ENCODE peak calls at places on chromosomes 4 and X, in eight cellular contexts. T is type B pancreatic cell, J is choroid plexus epithelial cell, H is left ventricle myocardium inferior, L is hepatocyte, X is kidney epithelial cell, W is H9, R is suprapubic skin. F is an unnamed sample.

GRCh38 chr4:78661923-78662521 is 110.5 kb downstream of the ANXA3 start:
- DNase-seq in H (no peak), X (no peak), R (no peak), J (peak; percentile 91), T (no peak), L (peak; percentile 45), W (no peak), F (peak; percentile 26)

GRCh38 chr4:38948551-38948950 is 80.9 kb downstream of the FAM114A1 start:
- DNase-seq in H (no peak), L (peak; percentile 35), W (no peak), R (no peak), J (peak; percentile 96), X (peak; percentile 60), T (no peak), F (no peak)

GRCh38 chrX:148915474-148915873 is 415.1 kb downstream of the AFF2 start:
- DNase-seq in R (no peak), H (no peak), L (no peak), X (no peak), J (no peak), W (no peak), T (no peak), F (no peak)

GRCh38 chrX:119655125-119655524 is 37.8 kb downstream of the SEPTIN6 start:
- DNase-seq in J (peak; percentile 94), H (peak; percentile 21), W (no peak), T (no peak), L (peak; percentile 64), R (no peak), X (peak; percentile 26), F (peak; percentile 31)

GRCh38 chr4:99856166-99856565 is 38.1 kb downstream of the LAMTOR3 start:
- DNase-seq in W (no peak), J (peak; percentile 56), X (peak; percentile 23), T (no peak), H (no peak), R (no peak), L (no peak), F (no peak)

GRCh38 chrX:57519578-57520118 is 72.2 kb upstream of the ZXDB start:
- DNase-seq in T (no peak), J (no peak), H (no peak), W (no peak), R (no peak), L (no peak), X (no peak), F (no peak)

GRCh38 chr4:125244848-125245450 is 69.8 kb upstream of the FAT4 start:
- DNase-seq in R (no peak), L (peak; percentile 15), T (no peak), H (no peak), W (no peak), X (no peak), J (peak; percentile 57), F (no peak)

GRCh38 chrX:130575831-130576404 is 174.1 kb downstream of the RBMX2 start:
- DNase-seq in L (peak; percentile 45), T (no peak), H (peak; percentile 15), J (peak; percentile 67), X (no peak), W (peak; percentile 38), R (no peak), F (peak; percentile 38)

GRCh38 chr4:118772149-118773081 is 63.5 kb downstream of the SEC24D start:
- DNase-seq in R (no peak), X (peak; percentile 7), W (no peak), H (no peak), T (no peak), L (peak; percentile 51), J (peak; percentile 84), F (peak; percentile 32)

GRCh38 chr4:153785830-153786721 is 2.8 kb downstream of the SFRP2 start:
- DNase-seq in H (no peak), X (no peak), L (no peak), J (peak; percentile 68), T (no peak), R (no peak), W (no peak), F (peak; percentile 33)

GRCh38 chr4:66574145-66574978 is 904.1 kb upstream of the EPHA5 start:
- DNase-seq in L (peak; percentile 22), R (no peak), J (peak; percentile 71), W (peak; percentile 31), H (no peak), T (no peak), X (no peak), F (no peak)

GRCh38 chr4:80058740-80059139 is 14.3 kb downstream of the ANTXR2 start:
- DNase-seq in H (no peak), R (no peak), L (no peak), J (no peak), W (no peak), X (no peak), T (no peak), F (peak; percentile 50)

GRCh38 chr4:70703695-70704332 is 15.5 kb downstream of the UTP3 start:
- DNase-seq in J (peak; percentile 44), W (no peak), R (no peak), H (no peak), L (peak; percentile 12), T (no peak), X (no peak), F (no peak)

GRCh38 chrX:47809065-47809788 is 27.5 kb upstream of the ZNF81 start:
- DNase-seq in L (no peak), R (no peak), W (no peak), X (no peak), J (no peak), T (no peak), H (no peak), F (no peak)

GRCh38 chr4:15162465-15163283 is 160.4 kb downstream of the CPEB2 start:
- DNase-seq in W (no peak), T (no peak), L (peak; percentile 41), H (no peak), J (peak; percentile 80), X (no peak), R (no peak), F (peak; percentile 21)

GRCh38 chr4:7366180-7366957 is 68.4 kb downstream of the PSAPL1 start:
- DNase-seq in T (no peak), H (no peak), R (no peak), W (no peak), L (no peak), J (no peak), X (no peak), F (no peak)

DNA sequence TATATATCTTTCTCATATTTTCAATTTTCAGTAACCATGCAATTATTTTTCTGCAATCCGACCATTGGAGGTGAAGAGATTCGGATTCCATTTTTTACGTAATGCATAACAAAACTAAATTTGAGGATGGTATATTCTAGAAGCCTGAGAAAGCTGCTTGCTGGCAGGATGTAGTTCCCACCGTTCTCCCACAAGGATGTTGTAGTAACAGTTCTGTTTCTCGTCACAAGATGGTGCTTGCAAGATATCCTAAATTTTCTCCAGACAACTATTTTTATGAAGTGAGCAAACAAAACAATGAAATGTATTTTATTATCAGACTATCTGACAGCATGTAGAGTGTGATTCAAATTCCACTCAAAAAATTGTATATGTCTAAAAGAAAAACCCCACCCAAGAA is 10.7 kb downstream of the PWWP3B start:
- DNase-seq in J (peak; percentile 73), R (no peak), H (no peak), X (no peak), L (no peak), T (no peak), W (no peak), F (no peak)
- TF ChIP-seq CTCF in J (peak; percentile 39), R (no peak), H (no peak), X (peak; percentile 11), L (peak; percentile 14), T (no peak), W (no peak), F (no peak)

GRCh38 chr4:35300996-35301774 is 943.1 kb downstream of the ARAP2 start:
- DNase-seq in T (no peak), X (no peak), R (no peak), J (no peak), H (no peak), W (peak; percentile 65), L (no peak), F (no peak)
- TF ChIP-seq CTCF in T (no peak), X (no peak), R (no peak), J (no peak), H (no peak), W (peak; percentile 47), L (no peak), F (no peak)

DNA sequence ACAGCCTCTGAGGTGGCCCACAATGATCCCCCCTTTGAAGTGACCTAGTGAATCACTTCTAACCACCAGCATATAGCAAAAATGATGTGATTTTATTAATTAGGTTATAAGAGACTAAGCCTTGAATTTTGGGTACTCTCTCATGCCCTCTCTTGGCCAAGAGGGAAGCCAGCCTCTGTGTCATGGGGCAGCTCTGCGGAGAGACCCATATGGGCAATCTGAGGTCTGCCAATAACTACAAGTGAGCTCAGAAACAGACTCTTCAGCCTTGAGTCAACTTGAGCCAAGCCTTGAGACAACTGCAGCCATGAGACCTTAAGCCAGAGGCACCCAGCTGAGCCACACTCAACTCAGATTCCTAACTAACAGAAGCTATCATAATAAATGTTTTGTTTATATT is 45.7 kb downstream of the MANBA start:
- DNase-seq in L (no peak), T (no peak), W (no peak), X (no peak), J (peak; percentile 54), R (no peak), H (no peak), F (no peak)
- TF ChIP-seq CTCF in L (no peak), T (no peak), W (no peak), X (no peak), J (peak; percentile 28), R (no peak), H (no peak), F (peak; percentile 20)

GRCh38 chr4:61201562-61202099 is 1.5 kb downstream of the ADGRL3 start:
- DNase-seq in R (peak; percentile 55), W (no peak), T (no peak), L (peak; percentile 20), H (peak; percentile 15), X (no peak), J (peak; percentile 19), F (peak; percentile 8)

GRCh38 chr4:61200991-61201526 is 933 bp downstream of the ADGRL3 start:
- DNase-seq in W (peak; percentile 52), J (peak; percentile 52), R (peak; percentile 40), T (no peak), L (peak; percentile 53), X (no peak), H (peak; percentile 23), F (peak; percentile 14)

GRCh38 chr4:61200195-61200990 is at the start of gene ADGRL3:
- DNase-seq in T (peak; percentile 86), H (peak; percentile 45), R (peak; percentile 51), L (peak; percentile 73), W (peak; percentile 89), X (no peak), J (peak; percentile 64), F (peak; percentile 5)

GRCh38 chr4:61202638-61203495 is 2.7 kb downstream of the ADGRL3 start:
- DNase-seq in R (no peak), W (peak; percentile 51), H (peak; percentile 13), J (peak; percentile 54), L (peak; percentile 32), X (no peak), T (no peak), F (peak; percentile 8)

GRCh38 chr4:61202100-61202637 is 2.0 kb downstream of the ADGRL3 start:
- DNase-seq in T (peak; percentile 70), W (no peak), L (no peak), H (peak; percentile 18), X (no peak), R (peak; percentile 49), J (peak; percentile 38), F (peak; percentile 9)
- TF ChIP-seq CTCF in T (no peak), W (no peak), L (no peak), H (no peak), X (peak; percentile 5), R (no peak), J (peak; percentile 30), F (no peak)

F was measured in GM10248.